ENCODE peak calls at places on chromosomes 5 and 9, in nine cellular contexts. Q is HT-29; G is choroid plexus epithelial cell; N is fibroblast of the conjunctiva; H is activated T-cell treated with anti-CD3 and anti-CD28 coated beads, Interleukin-2, amount 50 U/mL, for 4 hours; Z is NCI-H187 treated with DMSO at 0.1 percent for 48 hours; F is stromal cell of bone marrow; O is ovary; B is nucleus accumbens. D is an unnamed sample.

GRCh38 chr9:115944166-115944948 is 209.2 kb upstream of the PAPPA start:
- DNase-seq in Q (no peak), G (peak; percentile 100), N (peak; percentile 100), H (no peak), Z (no peak), F (peak; percentile 95), O (no peak), B (no peak), D (no peak)

GRCh38 chr9:13387668-13388124 is 108.2 kb upstream of the MPDZ start:
- DNase-seq in Q (no peak), G (no peak), N (no peak), H (no peak), Z (no peak), F (peak; percentile 34), O (no peak), B (no peak), D (no peak)

GRCh38 chr9:136323420-136323819 is 3.9 kb upstream of the GPSM1 start:
- DNase-seq in Q (no peak), G (no peak), N (no peak), H (no peak), Z (no peak), F (no peak), O (no peak), B (no peak), D (no peak)

GRCh38 chr9:106613250-106613737 is 249.7 kb upstream of the ZNF462 start:
- DNase-seq in Q (no peak), G (no peak), N (no peak), H (no peak), Z (no peak), F (no peak), O (no peak), B (no peak), D (no peak)

GRCh38 chr5:116492776-116493175 is 81.8 kb downstream of the SEMA6A start:
- DNase-seq in Q (no peak), G (no peak), N (no peak), H (no peak), Z (no peak), F (no peak), O (no peak), B (no peak), D (no peak)

GRCh38 chr5:6365142-6365976 is 13.0 kb downstream of the MED10 start:
- DNase-seq in Q (no peak), G (peak; percentile 41), N (no peak), H (no peak), Z (no peak), F (peak; percentile 33), O (no peak), B (no peak), D (peak; percentile 82)

GRCh38 chr5:162485666-162486292 is 418.2 kb downstream of the GABRG2 start:
- DNase-seq in Q (no peak), G (no peak), N (no peak), H (no peak), Z (no peak), F (no peak), O (no peak), B (no peak), D (no peak)

GRCh38 chr5:119269061-119269579 is 86.7 kb upstream of the TNFAIP8 start:
- DNase-seq in Q (peak; percentile 71), G (peak; percentile 37), N (no peak), H (peak; percentile 27), Z (no peak), F (no peak), O (peak; percentile 17), B (peak; percentile 21), D (peak; percentile 42)

GRCh38 chr5:179293276-179293675 is 52.0 kb downstream of the ADAMTS2 start:
- DNase-seq in Q (no peak), G (no peak), N (no peak), H (no peak), Z (no peak), F (no peak), O (peak; percentile 8), B (no peak), D (no peak)